ENCODE peak calls at places on chromosomes 3 and 15, in ten cellular contexts. H is ureter; B is neural crest cell; M is mucosa of descending colon; I is tibial artery; K is activated gamma-delta T cell treated with Interleukin-2 at 50 U/mL for 16 hours; N is Karpas-422; A is RWPE1; D is naive thymus-derived CD4-positive, alpha-beta T cell; E is germinal center. V is an unnamed sample.
A peak's percentile ranks its signal among the peaks of the same experiment; 100 is the strongest.

GRCh38 chr3:81891056-81891455 is 129.6 kb upstream of the GBE1 start:
- DNase-seq in H (no peak), B (no peak), M (no peak), I (no peak), K (no peak), N (no peak), A (no peak), D (no peak), E (no peak), V (no peak)

GRCh38 chr3:120092444-120092843 is 1.8 kb downstream of the GSK3B start:
- DNase-seq in H (no peak), B (no peak), M (no peak), I (no peak), K (no peak), N (peak; percentile 61), A (no peak), D (no peak), E (no peak), V (no peak)

GRCh38 chr15:34855397-34855796 is 60.0 kb upstream of the ACTC1 start:
- DNase-seq in H (no peak), B (no peak), M (no peak), I (no peak), K (no peak), N (no peak), A (peak; percentile 13), D (no peak), E (no peak), V (no peak)

GRCh38 chr3:66133050-66133757 is 87.6 kb upstream of the SLC25A26 start:
- DNase-seq in H (no peak), B (no peak), M (no peak), I (no peak), K (no peak), N (no peak), A (no peak), D (no peak), E (no peak), V (no peak)

GRCh38 chr3:127026036-127026435 is 43.1 kb downstream of the PLXNA1 start:
- DNase-seq in H (no peak), B (no peak), M (no peak), I (no peak), K (no peak), N (no peak), A (no peak), D (no peak), E (no peak), V (no peak)

GRCh38 chr3:192372627-192373026 is 354.7 kb downstream of the FGF12 start:
- DNase-seq in H (no peak), B (no peak), M (no peak), I (no peak), K (no peak), N (no peak), A (no peak), D (no peak), E (no peak), V (no peak)

GRCh38 chr3:24388159-24388558 is 106.5 kb downstream of the THRB start:
- DNase-seq in H (no peak), B (no peak), M (no peak), I (no peak), K (no peak), N (no peak), A (no peak), D (no peak), E (no peak), V (no peak)

GRCh38 chr3:127373701-127374625 is 86.1 kb upstream of the PRR20G start:
- DNase-seq in H (no peak), B (peak; percentile 34), M (no peak), I (no peak), K (no peak), N (peak; percentile 64), A (no peak), D (no peak), E (no peak), V (no peak)

GRCh38 chr15:99369250-99369649 is 118.0 kb downstream of the LRRC28 start:
- DNase-seq in H (no peak), B (no peak), M (no peak), I (no peak), K (no peak), N (no peak), A (no peak), D (no peak), E (no peak), V (no peak)

GRCh38 chr3:50423543-50423942 is 64.2 kb upstream of the TMEM115 start:
- DNase-seq in H (no peak), B (no peak), M (no peak), I (no peak), K (no peak), N (no peak), A (no peak), D (no peak), E (no peak), V (no peak)

GRCh38 chr15:71137138-71137518 is 21.9 kb downstream of the THSD4 start:
- DNase-seq in H (no peak), B (no peak), M (no peak), I (no peak), K (no peak), N (no peak), A (no peak), D (no peak), E (no peak), V (no peak)

V was measured in CD14-positive monocyte.